ENCODE peak calls at places on chromosomes 16 and 17, in ten cellular contexts. Y, V, G, O, Z, I, Q, P, X and F are unnamed samples. For H3K4me1 and H3K36me3, the result is how much of the 10 kb centered on the place peaks cover.

GRCh38 chr16:57532251-57532625 is 4.1 kb downstream of the CCDC102A start:
- DNase-seq in V (no peak), Q (no peak), P (no peak), Y (no peak), Z (peak), X (no peak), O (no peak), I (no peak), G (no peak), F (peak)

GRCh38 chr16:82728901-82729300 is 102.1 kb downstream of the CDH13 start:
- DNase-seq in Q (no peak), G (no peak), I (no peak), X (no peak), P (no peak), O (no peak), Z (no peak), V (no peak), Y (no peak), F (no peak)

GRCh38 chr17:33521784-33522183 is 228.7 kb upstream of the ASIC2 start:
- DNase-seq in Y (no peak), O (no peak), V (peak), Q (peak), I (no peak), X (peak), G (peak), P (no peak), Z (no peak), F (no peak)

GRCh38 chr17:30829022-30829421 is 2.7 kb upstream of the ATAD5 start:
- DNase-seq in V (no peak), G (no peak), Q (no peak), I (no peak), Z (no peak), O (no peak), Y (no peak), P (no peak), X (no peak), F (no peak)

GRCh38 chr17:55690105-55690508 is 32.6 kb downstream of the TMEM100 start:
- DNase-seq in X (no peak), V (no peak), P (no peak), I (no peak), Z (no peak), Y (no peak), O (no peak), G (no peak), Q (no peak), F (no peak)

GRCh38 chr16:72221216-72221995 is 49.5 kb upstream of the PMFBP1 start:
- DNase-seq in I (no peak), Q (no peak), P (no peak), X (no peak), G (no peak), O (no peak), Y (no peak), V (no peak), Z (no peak), F (no peak)

GRCh38 chr16:65342231-65342866 is 220.5 kb upstream of the CDH11 start:
- DNase-seq in O (no peak), G (no peak), I (no peak), V (peak), X (no peak), Y (no peak), Q (no peak), Z (no peak), P (peak), F (no peak)

GRCh38 chr17:83083368-83084201 is 4.2 kb downstream of the METRNL start:
- DNase-seq in P (peak), Y (no peak), G (peak), X (peak), Q (peak), O (peak), Z (peak), I (no peak), V (no peak), F (peak)

GRCh38 chr16:53502331-53503269 is at the start of gene AKTIP:
- DNase-seq in O (no peak), Q (peak), P (peak), I (no peak), Y (peak), G (peak), X (peak), Z (peak), V (peak), F (peak)

GRCh38 chr17:48791128-48792032 is 25.6 kb downstream of the TTLL6 start:
- DNase-seq in P (peak), Y (peak), Q (peak), G (peak), O (no peak), V (peak), I (peak), X (peak), Z (peak), F (peak)

GRCh38 chr16:56196381-56196780 is 5.1 kb downstream of the GNAO1 start:
- DNase-seq in G (no peak), I (no peak), Y (no peak), X (no peak), Z (no peak), Q (no peak), P (no peak), V (no peak), O (no peak), F (no peak)

GRCh38 chr16:74607967-74608356 is 1.0 kb upstream of the GLG1 start:
- DNase-seq in X (no peak), O (no peak), V (peak), I (no peak), Y (no peak), Q (no peak), P (no peak), G (no peak), Z (no peak), F (no peak)

GRCh38 chr17:49616546-49617205 is 41.0 kb downstream of the NXPH3 start:
- DNase-seq in X (no peak), Q (no peak), Y (peak), V (no peak), O (no peak), P (peak), I (no peak), G (no peak), Z (peak), F (no peak)

GRCh38 chr17:62179525-62180161 is 114.6 kb upstream of the MED13 start:
- DNase-seq in Z (no peak), O (no peak), Y (no peak), V (no peak), X (peak), P (peak), I (no peak), Q (peak), G (peak), F (peak)

GRCh38 chr17:66165537-66166123 is 26.3 kb downstream of the CEP112 start:
- DNase-seq in Z (no peak), Q (peak), X (peak), I (peak), P (peak), O (no peak), G (peak), Y (no peak), V (peak), F (no peak)

GRCh38 chr17:51059781-51060180 is 60.9 kb downstream of the SPAG9 start:
- DNase-seq in I (no peak), G (no peak), Q (peak), Z (no peak), O (no peak), X (no peak), V (no peak), Y (no peak), P (peak), F (no peak)

GRCh38 chr16:75116081-75116910 is at the start of gene LDHD:
- DNase-seq in G (peak), P (peak), X (peak), O (no peak), Z (peak), Q (peak), Y (peak), V (peak), I (peak), F (peak)

GRCh38 chr17:17419621-17420020 is 57.2 kb upstream of the MED9 start:
- DNase-seq in O (no peak), Z (peak), X (no peak), P (no peak), Q (no peak), I (no peak), V (no peak), Y (no peak), G (no peak), F (no peak)

GRCh38 chr16:66621973-66622372 is 17.5 kb downstream of the CMTM3 start:
- DNase-seq in Y (no peak), X (no peak), V (no peak), G (no peak), Z (no peak), P (no peak), Q (no peak), I (no peak), O (no peak), F (no peak)

GRCh38 chr16:74611721-74612120 is 4.8 kb upstream of the GLG1 start:
- DNase-seq in X (no peak), G (no peak), Z (no peak), I (no peak), P (peak), O (no peak), Q (no peak), V (no peak), Y (no peak), F (no peak)

GRCh38 chr16:525520-526180 is 1.9 kb upstream of the CAPN15 start:
- DNase-seq in Q (peak), X (peak), O (peak), V (no peak), P (peak), G (peak), Y (peak), Z (no peak), I (no peak), F (no peak)

GRCh38 chr17:19305761-19306159 is 56.8 kb downstream of the B9D1 start:
- DNase-seq in P (no peak), X (no peak), Q (no peak), V (no peak), G (no peak), I (no peak), Y (no peak), O (no peak), Z (no peak), F (no peak)

GRCh38 chr17:47208744-47209488 is at the start of gene MYL4:
- DNase-seq in X (no peak), I (no peak), Y (no peak), Q (no peak), Z (no peak), V (peak), O (no peak), P (peak), G (no peak), F (no peak)

GRCh38 chr17:74387365-74388218 is 20.3 kb downstream of the GPR142 start:
- DNase-seq in P (no peak), V (no peak), G (no peak), Z (no peak), O (no peak), Q (no peak), I (no peak), Y (no peak), X (no peak), F (no peak)

GRCh38 chr16:56609463-56609921 is 1.1 kb downstream of the MT2A start:
- DNase-seq in I (peak), X (no peak), V (peak), Q (peak), P (peak), Z (peak), O (peak), G (peak), Y (peak), F (peak)

GRCh38 chr17:5069724-5070123 is 8.5 kb upstream of the ZFP3 start:
- DNase-seq in G (no peak), P (no peak), V (no peak), Y (no peak), Q (peak), I (no peak), Z (no peak), O (no peak), X (no peak), F (no peak)

GRCh38 chr16:81429045-81429521 is 15.5 kb upstream of the CMIP start:
- DNase-seq in G (no peak), P (peak), Y (no peak), X (peak), I (no peak), V (peak), Q (peak), Z (no peak), O (no peak), F (peak)

GRCh38 chr16:79265701-79266100 is 334.8 kb downstream of the MAF start:
- DNase-seq in I (no peak), Q (no peak), X (no peak), P (no peak), O (no peak), Y (no peak), Z (no peak), V (no peak), G (no peak), F (no peak)

DNA sequence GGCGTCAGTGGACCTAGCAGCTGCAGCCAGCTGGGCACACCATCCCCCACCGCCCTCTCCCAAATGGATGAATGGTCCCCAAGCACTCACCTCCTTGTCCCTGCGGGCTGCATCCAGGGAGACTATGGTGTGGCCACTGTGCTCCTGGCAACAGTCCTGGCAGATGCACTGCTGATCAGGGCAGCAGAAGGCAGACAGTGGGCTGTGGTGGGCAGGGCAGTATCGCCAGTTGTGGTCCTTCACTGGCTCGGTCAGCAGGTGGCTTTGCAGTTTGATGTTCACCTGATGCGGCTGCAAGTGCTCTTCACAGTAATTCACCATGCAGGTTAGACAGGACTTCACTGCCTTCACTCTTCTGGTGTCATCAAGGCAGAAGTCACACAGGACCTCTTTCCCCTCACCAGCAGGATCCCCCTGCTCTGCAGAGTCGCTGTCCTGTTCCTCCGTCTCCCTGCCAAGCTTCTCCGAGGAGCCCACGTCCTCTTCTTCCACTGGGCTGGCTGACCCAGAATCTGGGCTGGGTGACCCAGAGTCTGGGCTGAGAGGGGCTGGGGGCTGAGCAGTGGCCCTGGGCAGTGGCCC is 31.6 kb upstream of the FBXW10B start:
- DNase-seq in V (no peak), P (no peak), X (peak), G (no peak), Y (no peak), Q (peak), O (no peak), I (no peak), Z (peak), F (peak)
- H3K4me1 ChIP-seq in V (under half), P (under half), X (under half), G (under half), Y (under half), Q (under half), O (under half), I (under half), Z (under half), F (under half)

GRCh38 chr17:76700290-76700626 is 10.5 kb downstream of the MXRA7 start:
- DNase-seq in V (no peak), Y (no peak), Q (no peak), G (no peak), I (no peak), P (no peak), O (no peak), X (no peak), Z (no peak), F (no peak)
- H3K4me3 ChIP-seq in V (no peak), Y (peak), Q (no peak), G (no peak), I (no peak), P (no peak), O (no peak), X (no peak), Z (peak), F (no peak)

GRCh38 chr17:80894726-80895125 is 96.9 kb upstream of the CHMP6 start:
- DNase-seq in G (no peak), O (no peak), Z (no peak), X (no peak), V (no peak), I (no peak), P (no peak), Q (no peak), Y (no peak), F (no peak)
- H3K36me3 ChIP-seq in G (under half), O (under half), Z (under half), X (under half), V (under half), I (under half), P (under half), Q (under half), Y (under half), F (under half)

GRCh38 chr16:84687715-84688114 is 12.1 kb upstream of the USP10 start:
- DNase-seq in I (no peak), P (peak), Z (peak), G (no peak), O (no peak), Q (peak), V (no peak), Y (no peak), X (no peak), F (no peak)

GRCh38 chr16:84685210-84685609 is 14.6 kb upstream of the USP10 start:
- DNase-seq in P (no peak), O (no peak), Q (no peak), X (no peak), I (no peak), V (no peak), G (no peak), Y (no peak), Z (peak), F (no peak)

GRCh38 chr16:84683691-84684591 is 15.9 kb upstream of the USP10 start:
- DNase-seq in X (no peak), I (peak), Y (no peak), Q (no peak), G (no peak), Z (peak), P (no peak), O (no peak), V (peak), F (no peak)

GRCh38 chr16:84686702-84687298 is 13.0 kb upstream of the USP10 start:
- DNase-seq in O (no peak), Y (no peak), Z (peak), X (no peak), G (no peak), V (no peak), I (no peak), P (no peak), Q (no peak), F (no peak)

DNA sequence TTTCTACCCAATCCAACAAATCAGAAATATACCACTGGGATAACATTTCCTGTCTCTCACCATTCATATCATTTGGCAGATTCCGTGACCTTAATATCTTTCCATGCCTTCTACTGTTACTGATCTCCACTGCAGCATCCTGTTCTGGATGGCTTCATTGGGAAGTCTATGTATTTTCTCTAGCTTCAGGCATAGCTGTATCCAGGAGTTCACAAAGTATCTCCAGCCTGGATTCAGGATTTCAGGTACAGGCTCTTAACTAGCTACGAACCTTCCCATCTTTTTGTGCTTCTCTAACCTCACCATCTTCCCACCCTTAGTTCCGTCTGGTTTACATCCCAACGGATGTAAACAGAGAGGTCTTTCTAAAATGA is 15.2 kb upstream of the USP10 start:
- DNase-seq in G (no peak), P (no peak), I (no peak), Q (no peak), Y (no peak), Z (no peak), O (no peak), V (no peak), X (no peak), F (no peak)
- H3K4me1 ChIP-seq in G (under half), P (under half), I (under half), Q (under half), Y (under half), Z (under half), O (under half), V (under half), X (under half), F (under half)

DNA sequence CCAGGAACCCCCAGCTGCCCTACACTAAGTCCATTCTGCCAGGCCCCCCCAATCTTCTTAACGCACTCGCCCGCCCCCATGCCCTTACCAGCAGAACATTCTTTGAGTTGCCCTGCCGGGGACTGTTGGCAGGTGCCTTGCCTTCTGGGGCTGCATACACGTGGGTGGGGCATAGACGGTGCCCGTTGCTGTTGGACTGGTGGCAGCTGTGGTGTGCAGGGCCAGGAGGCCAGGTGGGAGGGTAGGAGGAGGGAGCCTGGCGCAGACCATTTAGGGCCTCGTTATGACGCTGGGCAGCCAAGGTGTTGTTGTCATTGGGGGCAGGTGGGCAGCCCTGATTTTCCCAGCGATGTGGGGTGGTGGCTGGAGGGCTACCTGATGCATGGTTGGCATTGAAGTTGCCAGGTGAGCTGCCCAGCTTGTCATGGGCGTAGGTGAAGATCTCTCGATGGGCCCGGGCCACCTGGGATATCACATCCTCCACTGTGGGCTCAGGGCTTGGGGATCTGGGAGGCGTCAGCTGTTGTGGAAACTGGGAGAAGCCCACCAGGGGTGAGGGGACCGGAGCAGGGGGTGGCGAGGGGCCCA is 4.9 kb downstream of the NR1D1 start:
- DNase-seq in I (no peak), Z (peak), Q (no peak), G (no peak), X (no peak), Y (no peak), V (no peak), O (no peak), P (no peak), F (no peak)
- H3K4me3 ChIP-seq in I (no peak), Z (no peak), Q (no peak), G (no peak), X (no peak), Y (no peak), V (no peak), O (no peak), P (no peak), F (no peak)

GRCh38 chr17:36057900-36058299 is 6.2 kb upstream of the CCL18 start:
- DNase-seq in Z (no peak), O (no peak), Q (no peak), P (no peak), G (no peak), I (no peak), Y (no peak), X (no peak), V (no peak), F (no peak)

GRCh38 chr17:36055921-36056320 is 8.2 kb upstream of the CCL18 start:
- DNase-seq in Q (no peak), Z (no peak), G (no peak), V (no peak), Y (no peak), O (no peak), P (no peak), I (no peak), X (no peak), F (no peak)

GRCh38 chr17:36064142-36064541 is at the start of gene CCL18:
- DNase-seq in G (no peak), I (no peak), O (no peak), Z (no peak), V (no peak), Q (no peak), X (no peak), P (no peak), Y (no peak), F (no peak)

DNA sequence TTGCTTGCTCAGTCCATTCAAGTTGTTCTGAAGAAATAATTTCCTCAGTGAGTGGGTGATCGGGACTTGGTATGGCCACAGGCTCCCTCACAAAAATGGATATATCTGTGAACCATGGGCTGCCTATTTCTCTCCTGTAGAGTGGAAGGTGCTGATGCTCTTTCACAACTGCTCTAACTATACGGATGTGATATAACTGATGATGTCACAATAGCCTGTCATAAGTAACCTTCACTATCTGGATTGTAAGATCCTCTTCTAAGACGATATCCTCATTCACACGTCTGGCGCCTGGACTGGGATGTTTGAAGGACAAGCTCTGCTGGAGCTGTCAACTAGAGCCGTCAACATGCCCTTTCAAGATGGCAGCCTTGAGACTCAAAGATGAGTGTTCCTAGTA is 4.6 kb upstream of the CCL18 start:
- DNase-seq in G (no peak), V (no peak), I (no peak), O (no peak), Y (no peak), P (no peak), X (no peak), Q (no peak), Z (no peak), F (no peak)
- H3K36me3 ChIP-seq in G (under half), V (under half), I (under half), O (under half), Y (under half), P (under half), X (under half), Q (under half), Z (under half), F (under half)